ENCODE peak calls at places on chromosomes 2 and 18, in four cellular contexts. O is DMS153; R is fibroblast of gingiva; A is activated CD8-positive, alpha-beta memory T cell treated with anti-CD3 and anti-CD28 coated beads for 24 hours. V is an unnamed sample.

GRCh38 chr2:223537669-223538601 is 64.2 kb downstream of the SCG2 start:
- DNase-seq in O (peak), R (no peak), A (no peak), V (no peak)

GRCh38 chr18:53382870-53383269 is 841.6 kb downstream of the MBD2 start:
- DNase-seq in O (no peak), R (no peak), A (no peak), V (no peak)

GRCh38 chr18:48940854-48941531 is 9.8 kb downstream of the SMAD7 start:
- DNase-seq in O (no peak), R (no peak), A (peak), V (no peak)

GRCh38 chr2:221293949-221294736 is 278.0 kb downstream of the EPHA4 start:
- DNase-seq in O (no peak), R (no peak), A (no peak), V (no peak)

GRCh38 chr2:233051241-233052149 is 8.6 kb upstream of the INPP5D start:
- DNase-seq in O (no peak), R (peak), A (no peak), V (no peak)

GRCh38 chr2:70977605-70978205 is 725 bp upstream of the ANKRD53 start:
- DNase-seq in O (peak), R (peak), A (no peak), V (peak)

GRCh38 chr2:161344737-161345136 is 36.5 kb downstream of the PSMD14 start:
- DNase-seq in O (no peak), R (no peak), A (no peak), V (no peak)

GRCh38 chr2:112646102-112646719 is 472 bp downstream of the SLC20A1 start:
- DNase-seq in O (no peak), R (no peak), A (no peak), V (no peak)

GRCh38 chr2:27071990-27072830 is 756 bp upstream of the OST4 start:
- DNase-seq in O (no peak), R (peak), A (peak), V (peak)

GRCh38 chr18:79965119-79965902 is 868 bp downstream of the HSBP1L1 start:
- DNase-seq in O (peak), R (peak), A (no peak), V (no peak)

GRCh38 chr2:240966906-240967680 is 31.3 kb upstream of the SNED1 start:
- DNase-seq in O (peak), R (no peak), A (no peak), V (no peak)

GRCh38 chr2:130263606-130264005 is 65.4 kb upstream of the TUBA3E start:
- DNase-seq in O (no peak), R (no peak), A (no peak), V (no peak)

GRCh38 chr2:190596998-190597397 is 51.9 kb upstream of the NAB1 start:
- DNase-seq in O (no peak), R (no peak), A (no peak), V (no peak)

GRCh38 chr2:25473758-25474335 is 132.1 kb upstream of the DNMT3A start:
- DNase-seq in O (peak), R (no peak), A (no peak), V (no peak)

GRCh38 chr2:24926602-24927252 is 6.7 kb upstream of the ADCY3 start:
- DNase-seq in O (no peak), R (peak), A (peak), V (no peak)

GRCh38 chr18:51342815-51343214 is 145.3 kb upstream of the MEX3C start:
- DNase-seq in O (no peak), R (peak), A (no peak), V (no peak)

GRCh38 chr2:95372216-95372829 is 30.2 kb upstream of the FAHD2A start:
- DNase-seq in O (no peak), R (no peak), A (no peak), V (no peak)

GRCh38 chr18:6411367-6411766 is 3.3 kb downstream of the L3MBTL4 start:
- DNase-seq in O (no peak), R (no peak), A (no peak), V (no peak)

GRCh38 chr2:224909885-224910517 is 132.3 kb downstream of the DOCK10 start:
- DNase-seq in O (peak), R (peak), A (no peak), V (no peak)

GRCh38 chr2:218785103-218785502 is 3.2 kb downstream of the CYP27A1 start:
- DNase-seq in O (no peak), R (no peak), A (no peak), V (no peak)

GRCh38 chr2:179588486-179589145 is 272.8 kb downstream of the ZNF385B start:
- DNase-seq in O (no peak), R (no peak), A (no peak), V (no peak)

GRCh38 chr2:234368861-234369261 is 128.0 kb downstream of the ARL4C start:
- DNase-seq in O (peak), R (no peak), A (peak), V (no peak)

GRCh38 chr2:11861044-11861443 is 114.6 kb downstream of the LPIN1 start:
- DNase-seq in O (no peak), R (no peak), A (peak), V (no peak)

GRCh38 chr2:143730950-143731254 is 601.7 kb downstream of the ARHGAP15 start:
- DNase-seq in O (no peak), R (no peak), A (no peak), V (no peak)

GRCh38 chr2:60556998-60557955 is 3.8 kb upstream of the BCL11A start:
- DNase-seq in O (no peak), R (no peak), A (no peak), V (no peak)

GRCh38 chr18:48263913-48264506 is 145.2 kb downstream of the ZBTB7C start:
- DNase-seq in O (no peak), R (no peak), A (no peak), V (no peak)

GRCh38 chr2:74260495-74260894 is 62.1 kb downstream of the MTHFD2 start:
- DNase-seq in O (no peak), R (no peak), A (no peak), V (no peak)

GRCh38 chr2:45826889-45827635 is 175.6 kb downstream of the PRKCE start:
- DNase-seq in O (no peak), R (peak), A (no peak), V (no peak)